ENCODE peak calls at places on chromosomes 2 and 18, in five cellular contexts. D is GM13977, H is endothelial cell, V is breast epithelium, B is natural killer cell. N is an unnamed sample.

GRCh38 chr2:187461294-187462261 is 13.5 kb upstream of the CALCRL start:
- DNase-seq in D (no peak), H (peak; percentile 45), V (no peak), B (no peak), N (no peak)

GRCh38 chr2:131040661-131041401 is 52.4 kb downstream of the FAM168B start:
- DNase-seq in D (no peak), H (no peak), V (no peak), B (no peak), N (no peak)

GRCh38 chr2:47303341-47304148 is 99.4 kb upstream of the MSH2 start:
- DNase-seq in D (no peak), H (no peak), V (no peak), B (no peak), N (no peak)

GRCh38 chr2:95024960-95025405 is 525 bp upstream of the MAL start:
- DNase-seq in D (no peak), H (no peak), V (no peak), B (no peak), N (no peak)

GRCh38 chr2:71865391-71865965 is 282.2 kb downstream of the CYP26B1 start:
- DNase-seq in D (no peak), H (no peak), V (no peak), B (no peak), N (no peak)

GRCh38 chr2:159526433-159526832 is 89.9 kb downstream of the BAZ2B start:
- DNase-seq in D (no peak), H (no peak), V (no peak), B (no peak), N (no peak)

GRCh38 chr2:8607591-8607990 is 74.3 kb upstream of the ID2 start:
- DNase-seq in D (no peak), H (no peak), V (no peak), B (no peak), N (no peak)

GRCh38 chr2:236086971-236087465 is 81.2 kb downstream of the GBX2 start:
- DNase-seq in D (no peak), H (no peak), V (no peak), B (no peak), N (no peak)

GRCh38 chr2:196284901-196285589 is 113.7 kb upstream of the STK17B start:
- DNase-seq in D (no peak), H (no peak), V (no peak), B (no peak), N (no peak)

GRCh38 chr2:167381349-167381748 is 493.1 kb downstream of the XIRP2 start:
- DNase-seq in D (no peak), H (no peak), V (no peak), B (no peak), N (no peak)

GRCh38 chr2:66874411-66874810 is 439.5 kb downstream of the MEIS1 start:
- DNase-seq in D (no peak), H (no peak), V (no peak), B (no peak), N (no peak)

GRCh38 chr2:151363709-151364108 is 6.3 kb downstream of the TNFAIP6 start:
- DNase-seq in D (peak; percentile 57), H (no peak), V (peak; percentile 76), B (no peak), N (peak; percentile 58)

GRCh38 chr2:130375291-130376266 is 19.7 kb downstream of the PTPN18 start:
- DNase-seq in D (no peak), H (no peak), V (no peak), B (no peak), N (no peak)

GRCh38 chr18:79934311-79935097 is 16.9 kb downstream of the SLC66A2 start:
- DNase-seq in D (no peak), H (no peak), V (no peak), B (no peak), N (no peak)

GRCh38 chr2:73406996-73407395 is 21.4 kb downstream of the ALMS1 start:
- DNase-seq in D (no peak), H (no peak), V (no peak), B (no peak), N (no peak)

GRCh38 chr2:98944786-98945185 is 8.8 kb upstream of the CRACDL start:
- DNase-seq in D (no peak), H (no peak), V (peak; percentile 34), B (no peak), N (no peak)

GRCh38 chr2:74003494-74004211 is 18.9 kb downstream of the TET3 start:
- DNase-seq in D (no peak), H (no peak), V (no peak), B (no peak), N (no peak)

GRCh38 chr2:134320930-134321329 is 67.1 kb downstream of the MGAT5 start:
- DNase-seq in D (no peak), H (no peak), V (peak; percentile 49), B (no peak), N (no peak)

GRCh38 chr2:231673348-231673770 is 35.0 kb upstream of the PTMA start:
- DNase-seq in D (no peak), H (peak; percentile 76), V (no peak), B (no peak), N (no peak)

GRCh38 chr2:235511187-235511661 is 17.4 kb downstream of the AGAP1 start:
- DNase-seq in D (no peak), H (no peak), V (no peak), B (no peak), N (no peak)

GRCh38 chr2:27954771-27955384 is 64.3 kb downstream of the BABAM2 start:
- DNase-seq in D (peak; percentile 6), H (peak; percentile 6), V (peak; percentile 48), B (no peak), N (no peak)

GRCh38 chr2:134458950-134459349 is 205.1 kb downstream of the MGAT5 start:
- DNase-seq in D (no peak), H (no peak), V (no peak), B (no peak), N (no peak)

GRCh38 chr18:49250819-49251388 is 209.5 kb downstream of the DYM start:
- DNase-seq in D (no peak), H (no peak), V (no peak), B (no peak), N (no peak)

GRCh38 chr2:220437938-220438337 is 810.5 kb downstream of the SLC4A3 start:
- DNase-seq in D (no peak), H (no peak), V (no peak), B (no peak), N (no peak)

GRCh38 chr2:203341741-203342310 is 13.6 kb downstream of the ABI2 start:
- DNase-seq in D (no peak), H (no peak), V (no peak), B (no peak), N (no peak)

GRCh38 chr18:74698881-74699280 is 101.2 kb downstream of the ZNF407 start:
- DNase-seq in D (no peak), H (no peak), V (no peak), B (no peak), N (no peak)

GRCh38 chr2:20618886-20619521 is 31.9 kb downstream of the HS1BP3 start:
- DNase-seq in D (no peak), H (no peak), V (no peak), B (no peak), N (no peak)

DNA sequence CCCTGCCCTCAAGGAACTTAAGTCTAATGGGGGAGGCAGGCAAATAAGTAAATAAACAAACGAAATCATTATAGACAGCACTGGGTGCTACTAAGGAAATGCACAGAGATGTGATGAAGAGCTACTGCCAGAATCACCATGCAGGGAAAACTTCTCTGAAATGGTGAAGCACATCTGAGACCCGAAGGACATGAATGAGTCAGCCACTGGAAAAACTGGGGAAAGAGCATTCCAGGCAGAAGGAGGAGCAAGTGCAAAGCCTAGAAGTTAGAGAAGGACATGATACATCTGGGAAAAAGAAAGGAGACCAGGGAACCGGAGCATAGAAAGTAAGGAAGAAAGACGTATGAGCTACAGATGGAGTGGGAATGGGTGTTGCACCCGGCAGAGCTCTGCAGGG is 56.8 kb downstream of the TGFA start:
- DNase-seq in D (no peak), H (no peak), V (no peak), B (no peak), N (no peak)
- TF ChIP-seq CTCF in D (no peak), H (no peak), V (no peak), B (no peak), N (no peak)

GRCh38 chr2:238152811-238153688 is 5.7 kb upstream of the ERFE start:
- DNase-seq in D (no peak), H (no peak), V (no peak), B (no peak), N (no peak)
- TF ChIP-seq CTCF in D (no peak), H (peak; percentile 24), V (no peak), B (no peak), N (peak; percentile 13)

GRCh38 chr2:101349893-101350662 is 37.2 kb downstream of the CREG2 start:
- DNase-seq in D (no peak), H (peak; percentile 22), V (no peak), B (no peak), N (no peak)
- TF ChIP-seq CTCF in D (no peak), H (peak; percentile 11), V (no peak), B (no peak), N (no peak)

DNA sequence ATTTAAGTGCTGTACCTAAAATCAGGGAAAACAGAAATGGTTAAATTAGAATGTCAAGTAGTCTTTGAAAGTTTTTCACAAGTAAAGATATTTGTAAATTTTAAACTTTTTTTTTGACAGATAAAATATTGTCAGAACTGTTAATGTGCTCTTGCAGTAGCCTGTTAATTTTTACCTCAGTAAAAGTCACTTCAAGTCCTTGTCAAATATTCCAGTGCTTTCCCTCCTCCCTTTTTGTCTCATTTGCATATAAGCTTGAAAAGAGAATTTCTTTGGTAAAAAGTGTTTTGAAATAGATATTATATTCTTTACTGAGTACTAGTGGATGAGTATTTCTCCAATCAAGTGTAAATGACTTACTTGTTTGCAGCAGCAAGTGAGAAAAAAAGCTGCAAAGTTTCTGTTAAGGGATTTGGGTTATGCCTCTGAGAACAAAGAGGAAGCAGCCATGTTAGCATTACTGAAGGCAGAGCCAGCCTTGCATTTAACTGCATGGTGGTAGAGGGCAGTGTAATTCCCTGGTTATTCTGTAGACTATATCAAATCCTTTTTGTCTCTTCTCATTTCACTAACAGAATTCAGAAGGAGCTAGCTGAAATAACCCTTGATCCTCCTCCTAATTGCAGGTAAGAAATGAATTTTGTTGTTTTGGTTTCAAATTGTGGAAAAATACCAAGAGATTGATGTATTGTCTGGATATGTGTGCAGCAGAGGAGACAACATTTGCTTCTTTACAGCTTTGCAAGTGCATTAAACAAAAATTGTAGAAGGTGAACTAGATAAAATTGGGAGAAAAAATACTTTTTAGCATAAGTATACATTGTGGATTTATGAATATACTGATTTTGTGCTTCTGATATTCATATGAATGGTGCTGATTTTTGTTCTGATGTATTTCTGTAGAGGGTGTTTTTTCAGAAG is 3.3 kb downstream of the UBE2E3 start:
- DNase-seq in D (peak; percentile 37), H (no peak), V (no peak), B (no peak), N (peak; percentile 30)
- TF ChIP-seq CTCF in D (peak; percentile 39), H (no peak), V (no peak), B (peak; percentile 15), N (peak; percentile 35)

GRCh38 chr18:37380546-37381110 is 185.0 kb downstream of the CELF4 start:
- DNase-seq in D (no peak), H (no peak), V (no peak), B (no peak), N (no peak)

GRCh38 chr18:37383789-37384151 is 181.8 kb downstream of the CELF4 start:
- DNase-seq in D (no peak), H (no peak), V (no peak), B (no peak), N (no peak)

GRCh38 chr18:37381554-37381953 is 184.0 kb downstream of the CELF4 start:
- DNase-seq in D (no peak), H (no peak), V (no peak), B (no peak), N (no peak)

GRCh38 chr18:37385846-37386435 is 179.7 kb downstream of the CELF4 start:
- DNase-seq in D (peak; percentile 67), H (no peak), V (no peak), B (no peak), N (peak; percentile 67)

GRCh38 chr18:37383036-37383788 is 182.4 kb downstream of the CELF4 start:
- DNase-seq in D (no peak), H (no peak), V (no peak), B (no peak), N (no peak)
- TF ChIP-seq CTCF in D (no peak), H (no peak), V (no peak), B (no peak), N (no peak)